ENCODE peak calls at places on chromosome 10, in six cellular contexts. E, F, M, R, T and S are unnamed samples.

GRCh38 chr10:78277734-78278404 is 244.2 kb downstream of the RPS24 start:
- DNase-seq in M (no peak), F (no peak), R (no peak), T (peak), E (no peak), S (no peak)

GRCh38 chr10:110600487-110601101 is 33.1 kb downstream of the SMC3 start:
- DNase-seq in R (peak), M (no peak), E (peak), F (no peak), T (peak), S (peak)

GRCh38 chr10:75971402-75972211 is 540.2 kb downstream of the LRMDA start:
- DNase-seq in M (no peak), T (no peak), R (no peak), E (no peak), F (no peak), S (no peak)

GRCh38 chr10:2760736-2761135 is 306.6 kb upstream of the PFKP start:
- DNase-seq in M (no peak), E (no peak), R (no peak), T (no peak), F (no peak), S (no peak)

GRCh38 chr10:42981358-42982236 is 95.3 kb upstream of the RET start:
- DNase-seq in E (no peak), R (no peak), M (peak), F (no peak), T (peak), S (no peak)

GRCh38 chr10:22620140-22620857 is 94.1 kb downstream of the PIP4K2A start:
- DNase-seq in T (peak), R (peak), M (no peak), F (no peak), E (no peak), S (no peak)

GRCh38 chr10:108850138-108850854 is 1073.0 kb downstream of the XPNPEP1 start:
- DNase-seq in E (no peak), F (peak), M (no peak), R (no peak), T (no peak), S (no peak)

GRCh38 chr10:108877130-108877529 is 1046.2 kb downstream of the XPNPEP1 start:
- DNase-seq in M (no peak), E (no peak), T (peak), R (no peak), F (no peak), S (no peak)

GRCh38 chr10:1595726-1596125 is 141.6 kb downstream of the ADARB2 start:
- DNase-seq in T (no peak), F (no peak), R (no peak), M (no peak), E (no peak), S (no peak)

GRCh38 chr10:94138391-94138790 is 144.7 kb downstream of the PLCE1 start:
- DNase-seq in R (no peak), E (no peak), M (no peak), F (no peak), T (no peak), S (no peak)

GRCh38 chr10:86167101-86167761 is 199.4 kb downstream of the GRID1 start:
- DNase-seq in F (no peak), R (no peak), M (no peak), E (no peak), T (no peak), S (no peak)

GRCh38 chr10:77932016-77932715 is 5.6 kb upstream of the DLG5 start:
- DNase-seq in M (no peak), F (no peak), E (no peak), R (no peak), T (no peak), S (no peak)

GRCh38 chr10:1462032-1462431 is 275.3 kb downstream of the ADARB2 start:
- DNase-seq in F (no peak), M (no peak), E (no peak), T (no peak), R (no peak), S (no peak)

GRCh38 chr10:92695679-92696605 is 6.2 kb downstream of the HHEX start:
- DNase-seq in F (no peak), R (no peak), T (peak), E (no peak), M (peak), S (no peak)

GRCh38 chr10:127853868-127854768 is 38.6 kb downstream of the CLRN3 start:
- DNase-seq in M (peak), E (peak), T (peak), R (peak), F (no peak), S (peak)

GRCh38 chr10:121323448-121323847 is 274.8 kb downstream of the FGFR2 start:
- DNase-seq in E (no peak), T (no peak), R (no peak), M (no peak), F (no peak), S (no peak)

GRCh38 chr10:5575144-5575481 is 50.4 kb downstream of the CALML3 start:
- DNase-seq in T (no peak), R (no peak), M (no peak), E (no peak), F (no peak), S (no peak)

GRCh38 chr10:46549171-46550075 is 7.0 kb downstream of the GPRIN2 start:
- DNase-seq in M (peak), E (no peak), T (peak), F (no peak), R (no peak), S (no peak)

GRCh38 chr10:20265146-20265545 is 448.9 kb downstream of the PLXDC2 start:
- DNase-seq in T (no peak), M (no peak), R (no peak), F (no peak), E (no peak), S (no peak)

GRCh38 chr10:102643346-102644065 is 773 bp upstream of the TRIM8 start:
- DNase-seq in F (no peak), T (peak), M (peak), R (peak), E (peak), S (no peak)

GRCh38 chr10:72124984-72125383 is 36.6 kb upstream of the SPOCK2 start:
- DNase-seq in F (no peak), M (no peak), R (no peak), T (no peak), E (no peak), S (no peak)

GRCh38 chr10:46106410-46107255 is 60.6 kb upstream of the MSMB start:
- DNase-seq in R (peak), E (peak), M (peak), T (peak), F (no peak), S (no peak)

GRCh38 chr10:8102708-8103401 is 48.4 kb downstream of the GATA3 start:
- DNase-seq in T (no peak), M (no peak), R (no peak), E (no peak), F (no peak), S (no peak)

GRCh38 chr10:34018129-34018528 is 683.7 kb upstream of the NRP1 start:
- DNase-seq in F (no peak), M (no peak), R (no peak), E (no peak), T (no peak), S (no peak)

GRCh38 chr10:72784551-72785421 is 92.8 kb downstream of the MCU start:
- DNase-seq in T (no peak), F (no peak), R (peak), M (no peak), E (no peak), S (peak)

GRCh38 chr10:99619090-99619800 is 994 bp downstream of the SLC25A28 start:
- DNase-seq in F (peak), R (no peak), M (no peak), E (no peak), T (no peak), S (no peak)

GRCh38 chr10:48289652-48290238 is 15.2 kb upstream of the FRMPD2 start:
- DNase-seq in M (peak), T (peak), E (peak), R (peak), F (no peak), S (peak)

GRCh38 chr10:72509206-72509799 is 116.6 kb downstream of the MICU1 start:
- DNase-seq in M (no peak), E (no peak), F (no peak), R (no peak), T (no peak), S (no peak)

GRCh38 chr10:44253769-44254462 is 131.0 kb downstream of the CXCL12 start:
- DNase-seq in E (peak), M (no peak), T (no peak), F (no peak), R (no peak), S (no peak)

GRCh38 chr10:14153570-14154055 is 177.1 kb downstream of the FRMD4A start:
- DNase-seq in M (peak), E (no peak), R (no peak), F (no peak), T (no peak), S (no peak)

GRCh38 chr10:44958897-44959242 is 732 bp upstream of the RASSF4 start:
- DNase-seq in E (no peak), M (no peak), F (no peak), R (no peak), T (no peak), S (no peak)

GRCh38 chr10:96025566-96025965 is 17.8 kb upstream of the CCNJ start:
- DNase-seq in T (no peak), E (peak), R (peak), F (no peak), M (peak), S (no peak)

GRCh38 chr10:20355011-20355410 is 538.8 kb downstream of the PLXDC2 start:
- DNase-seq in E (no peak), R (no peak), F (no peak), T (no peak), M (no peak), S (no peak)

GRCh38 chr10:127428385-127428980 is 120.6 kb upstream of the NPS start:
- DNase-seq in R (no peak), M (no peak), E (no peak), T (no peak), F (no peak), S (no peak)

GRCh38 chr10:67976292-67977245 is 92.1 kb downstream of the SIRT1 start:
- DNase-seq in M (no peak), F (no peak), E (peak), T (no peak), R (no peak), S (peak)

GRCh38 chr10:111598433-111599059 is 521.7 kb downstream of the ADRA2A start:
- DNase-seq in R (peak), T (peak), F (peak), E (peak), M (peak), S (peak)

GRCh38 chr10:86075512-86075911 is 291.1 kb downstream of the GRID1 start:
- DNase-seq in T (no peak), M (no peak), R (no peak), E (no peak), F (no peak), S (no peak)

DNA sequence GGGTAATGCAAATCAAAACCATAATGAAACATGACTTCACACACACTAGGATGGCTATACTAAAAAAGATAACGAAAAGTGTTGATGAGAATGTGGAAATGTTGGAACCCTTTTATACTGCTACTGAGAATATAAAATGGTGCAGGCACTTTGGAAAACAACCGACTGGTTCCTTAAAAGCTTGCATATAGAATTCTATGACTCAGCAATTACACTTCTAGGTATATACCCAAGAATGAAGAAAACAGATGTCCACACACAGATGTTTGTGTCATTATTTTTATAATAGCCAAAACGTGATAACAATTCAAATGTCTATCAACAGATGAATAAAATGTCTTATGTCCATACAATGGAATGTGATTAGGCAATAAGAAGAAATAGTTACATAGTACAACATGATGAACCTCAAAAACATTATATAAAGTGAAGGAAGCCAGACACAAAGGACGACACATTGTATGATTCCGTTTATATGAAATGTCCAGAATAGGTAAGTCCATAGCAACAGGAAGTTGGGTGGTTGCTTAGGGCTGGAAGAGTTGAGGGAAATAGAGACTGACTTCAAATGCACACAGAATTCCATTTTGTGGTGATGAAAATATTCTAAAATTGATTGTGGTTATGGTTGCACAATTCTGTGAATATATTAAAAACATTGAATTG is 148.3 kb upstream of the PHYHIPL start:
- DNase-seq in F (no peak), R (no peak), M (no peak), T (no peak), E (no peak), S (no peak)
- TF ChIP-seq YY1 in F (no peak), R (no peak), M (no peak), T (no peak), E (no peak), S (no peak)

DNA sequence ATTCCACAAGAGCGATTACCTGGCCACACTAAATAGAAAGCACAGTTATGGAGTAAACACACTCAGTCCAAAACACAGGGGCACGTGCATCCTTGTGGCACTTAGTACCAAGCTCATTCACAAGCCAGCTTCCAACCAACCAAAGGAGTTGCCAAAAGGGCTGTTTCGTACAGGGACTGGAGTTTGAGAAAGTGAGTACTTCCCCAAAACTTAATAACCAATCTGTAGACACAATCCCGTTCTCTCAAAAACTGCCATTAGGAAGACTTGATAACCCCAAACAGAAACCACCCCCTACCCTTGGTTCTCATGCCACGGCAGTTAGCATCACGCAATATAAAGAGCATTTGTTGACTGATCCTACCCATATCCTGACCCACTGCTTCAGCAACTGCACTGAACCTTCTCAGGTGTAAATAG is 166.2 kb upstream of the ASAH2 start:
- DNase-seq in F (no peak), M (no peak), T (peak), R (no peak), E (no peak), S (no peak)
- TF ChIP-seq YY1 in F (no peak), M (no peak), T (no peak), R (no peak), E (no peak), S (no peak)

DNA sequence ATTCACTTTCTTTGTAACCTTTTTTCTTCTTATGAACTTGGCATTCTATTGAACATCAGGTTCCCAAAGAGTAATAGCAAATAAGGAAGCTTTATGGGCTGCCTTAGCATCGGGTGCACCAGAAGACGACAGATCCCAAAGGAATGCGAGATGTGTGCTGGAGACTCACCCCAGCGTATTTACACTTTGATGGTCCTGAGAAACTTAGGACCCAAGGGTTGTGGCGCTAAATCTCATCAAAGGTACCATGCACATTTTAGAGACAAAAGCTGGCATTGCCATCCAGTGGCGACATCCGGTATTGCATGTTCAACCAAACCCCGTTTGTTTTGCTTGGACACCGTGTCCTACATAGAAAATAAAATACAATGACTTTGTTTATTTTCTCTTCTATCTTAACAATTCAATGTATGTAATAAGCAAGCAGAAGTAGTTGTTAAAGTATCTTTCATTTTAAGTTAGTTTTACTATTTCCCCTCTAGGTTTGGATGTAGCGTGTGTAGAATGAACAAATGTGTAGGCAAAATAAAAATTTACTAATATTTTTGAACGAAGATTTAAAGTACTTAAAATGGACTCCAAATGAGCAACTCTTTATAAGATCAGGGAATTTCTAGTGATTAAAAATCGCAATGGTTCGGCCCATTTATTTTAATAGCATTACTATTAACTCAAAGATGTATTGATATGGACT is 1154.8 kb downstream of the GATA3 start:
- DNase-seq in M (peak), E (peak), F (peak), T (peak), R (peak), S (peak)
- TF ChIP-seq YY1 in M (peak), E (no peak), F (peak), T (no peak), R (no peak), S (no peak)

DNA sequence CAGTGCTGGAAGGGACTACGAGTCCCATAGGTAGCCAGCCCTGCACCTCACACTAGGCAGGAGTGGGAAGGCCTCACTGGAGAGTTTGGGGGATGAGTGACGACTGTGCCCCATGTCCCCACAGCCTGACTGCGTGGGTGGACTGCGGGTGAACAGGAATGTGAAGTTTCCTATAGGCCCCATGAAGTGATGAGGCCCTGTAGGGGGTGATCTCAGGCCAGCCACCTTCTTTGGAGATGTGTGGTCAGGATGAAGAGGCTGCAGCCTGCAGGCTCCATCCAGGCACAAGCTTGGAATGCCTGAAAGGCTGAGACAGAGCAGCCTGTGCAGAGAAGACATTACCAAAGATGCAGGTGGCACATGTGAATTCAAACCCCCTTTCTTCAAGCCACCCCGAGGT is 94.9 kb downstream of the CPXM2 start:
- DNase-seq in M (peak), F (no peak), R (no peak), T (no peak), E (no peak), S (no peak)
- TF ChIP-seq YY1 in M (no peak), F (no peak), R (no peak), T (no peak), E (no peak), S (no peak)

DNA sequence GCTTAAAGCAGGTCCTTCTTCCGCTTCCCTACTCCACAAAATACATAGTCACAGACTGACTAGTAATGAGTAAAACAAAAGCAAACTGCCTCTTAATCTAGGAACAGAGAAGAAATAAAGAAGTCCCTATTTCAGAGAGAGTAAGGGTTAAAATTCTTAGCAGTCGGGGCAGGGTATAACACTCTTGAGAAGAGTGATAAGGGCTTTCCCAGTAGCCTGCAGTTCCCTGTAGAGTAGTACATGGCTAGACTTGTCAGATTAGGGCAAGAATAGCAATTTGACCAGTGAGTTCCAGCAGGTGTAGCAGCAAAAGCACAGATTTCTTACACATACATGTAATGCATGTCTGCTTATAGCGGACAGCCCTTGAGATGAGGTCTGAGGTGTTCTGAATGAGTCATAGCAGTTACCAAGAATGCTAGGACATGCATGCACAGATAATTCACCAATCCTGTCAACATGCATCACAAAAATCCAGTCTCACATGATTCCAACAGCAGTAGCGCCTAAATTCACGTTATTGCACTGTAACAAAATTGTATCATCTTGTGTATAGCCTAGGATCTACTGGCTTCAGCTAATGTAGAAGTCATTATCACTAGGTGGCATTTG is 40.7 kb downstream of the BTRC start:
- DNase-seq in R (no peak), E (no peak), F (no peak), M (no peak), T (no peak), S (no peak)
- TF ChIP-seq YY1 in R (no peak), E (no peak), F (no peak), M (no peak), T (no peak), S (no peak)

DNA sequence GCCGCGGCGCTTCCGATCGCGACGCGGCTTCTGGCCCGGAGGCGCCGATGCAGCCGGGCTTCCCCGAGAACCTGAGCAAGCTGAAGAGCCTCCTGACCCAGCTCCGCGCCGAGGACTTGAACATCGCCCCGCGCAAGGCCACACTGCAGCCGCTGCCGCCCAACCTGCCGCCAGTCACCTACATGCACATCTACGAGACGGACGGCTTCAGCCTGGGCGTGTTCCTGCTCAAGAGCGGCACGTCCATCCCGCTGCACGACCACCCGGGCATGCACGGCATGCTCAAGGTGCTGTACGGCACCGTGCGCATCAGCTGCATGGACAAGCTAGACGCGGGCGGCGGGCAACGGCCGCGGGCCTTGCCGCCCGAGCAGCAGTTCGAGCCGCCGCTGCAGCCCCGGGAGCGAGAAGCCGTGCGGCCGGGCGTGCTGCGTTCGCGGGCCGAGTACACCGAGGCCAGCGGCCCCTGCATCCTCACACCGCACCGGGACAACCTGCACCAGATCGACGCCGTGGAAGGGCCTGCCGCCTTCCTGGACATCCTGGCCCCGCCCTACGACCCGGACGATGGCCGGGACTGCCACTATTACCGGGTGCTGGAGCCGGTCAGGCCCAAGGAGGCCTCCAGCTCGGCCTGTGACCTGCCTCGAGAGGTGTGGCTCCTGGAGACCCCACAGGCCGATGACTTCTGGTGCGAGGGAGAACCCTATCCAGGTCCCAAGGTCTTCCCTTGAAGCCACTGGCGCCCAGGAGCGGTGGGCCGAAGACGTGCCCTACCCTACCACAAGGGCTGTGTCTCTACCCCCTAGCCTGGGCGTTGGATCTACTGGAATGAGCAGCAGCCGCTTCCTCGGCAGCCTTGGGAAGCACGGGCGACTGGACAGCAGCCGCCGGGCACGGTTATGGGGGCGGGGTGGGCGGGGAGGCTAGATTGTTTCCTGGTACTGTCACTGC is 896 bp downstream of the ADO start:
- DNase-seq in E (peak), T (peak), M (peak), F (no peak), R (no peak), S (no peak)
- TF ChIP-seq YY1 in E (no peak), T (peak), M (no peak), F (no peak), R (no peak), S (no peak)